ENCODE peak calls at places on chromosomes 16 and 17, in five cellular contexts. One of them, this sample, is unnamed.

GRCh38 chr17:82371333-82372062 is at the start of gene UTS2R:
- DNase-seq in stimulated activated CD4-positive, alpha-beta T cell treated with anti-CD3 and anti-CD28 coated beads, Interleukin-12 subunit alpha, Interleukin-12 subunit beta, amount 100 ng/mL, for 4 hours: no peak
- DNase-seq in effector CD4-positive, alpha-beta T cell: no peak
- DNase-seq in HuH-7.5: peak
- DNase-seq in T-helper 17 cell: peak
- DNase-seq in this sample: no peak

GRCh38 chr16:13611596-13611995 is 308.4 kb upstream of the ERCC4 start:
- DNase-seq in stimulated activated CD4-positive, alpha-beta T cell treated with anti-CD3 and anti-CD28 coated beads, Interleukin-12 subunit alpha, Interleukin-12 subunit beta, amount 100 ng/mL, for 4 hours: no peak
- DNase-seq in effector CD4-positive, alpha-beta T cell: no peak
- DNase-seq in HuH-7.5: no peak
- DNase-seq in T-helper 17 cell: no peak
- DNase-seq in this sample: no peak

GRCh38 chr17:51711581-51711980 is 446.9 kb downstream of the CA10 start:
- DNase-seq in stimulated activated CD4-positive, alpha-beta T cell treated with anti-CD3 and anti-CD28 coated beads, Interleukin-12 subunit alpha, Interleukin-12 subunit beta, amount 100 ng/mL, for 4 hours: no peak
- DNase-seq in effector CD4-positive, alpha-beta T cell: no peak
- DNase-seq in HuH-7.5: no peak
- DNase-seq in T-helper 17 cell: no peak
- DNase-seq in this sample: no peak

GRCh38 chr17:49851387-49852291 is 3.8 kb upstream of the TAC4 start:
- DNase-seq in stimulated activated CD4-positive, alpha-beta T cell treated with anti-CD3 and anti-CD28 coated beads, Interleukin-12 subunit alpha, Interleukin-12 subunit beta, amount 100 ng/mL, for 4 hours: peak
- DNase-seq in effector CD4-positive, alpha-beta T cell: peak
- DNase-seq in HuH-7.5: peak
- DNase-seq in T-helper 17 cell: peak
- DNase-seq in this sample: peak

GRCh38 chr16:49442805-49443204 is 69.2 kb downstream of the C16orf78 start:
- DNase-seq in stimulated activated CD4-positive, alpha-beta T cell treated with anti-CD3 and anti-CD28 coated beads, Interleukin-12 subunit alpha, Interleukin-12 subunit beta, amount 100 ng/mL, for 4 hours: no peak
- DNase-seq in effector CD4-positive, alpha-beta T cell: no peak
- DNase-seq in HuH-7.5: no peak
- DNase-seq in T-helper 17 cell: no peak
- DNase-seq in this sample: no peak

GRCh38 chr17:75105269-75106080 is 4.3 kb upstream of the ARMC7 start:
- DNase-seq in stimulated activated CD4-positive, alpha-beta T cell treated with anti-CD3 and anti-CD28 coated beads, Interleukin-12 subunit alpha, Interleukin-12 subunit beta, amount 100 ng/mL, for 4 hours: no peak
- DNase-seq in effector CD4-positive, alpha-beta T cell: no peak
- DNase-seq in HuH-7.5: peak
- DNase-seq in T-helper 17 cell: no peak
- DNase-seq in this sample: no peak

GRCh38 chr17:81865733-81866439 is 5.3 kb downstream of the ARHGDIA start:
- DNase-seq in stimulated activated CD4-positive, alpha-beta T cell treated with anti-CD3 and anti-CD28 coated beads, Interleukin-12 subunit alpha, Interleukin-12 subunit beta, amount 100 ng/mL, for 4 hours: no peak
- DNase-seq in effector CD4-positive, alpha-beta T cell: no peak
- DNase-seq in HuH-7.5: no peak
- DNase-seq in T-helper 17 cell: no peak
- DNase-seq in this sample: no peak

GRCh38 chr17:71180801-71181385 is 939.9 kb upstream of the SOX9 start:
- DNase-seq in stimulated activated CD4-positive, alpha-beta T cell treated with anti-CD3 and anti-CD28 coated beads, Interleukin-12 subunit alpha, Interleukin-12 subunit beta, amount 100 ng/mL, for 4 hours: no peak
- DNase-seq in effector CD4-positive, alpha-beta T cell: no peak
- DNase-seq in HuH-7.5: no peak
- DNase-seq in T-helper 17 cell: no peak
- DNase-seq in this sample: no peak

GRCh38 chr16:19366384-19366783 is 51.3 kb upstream of the TMC5 start:
- DNase-seq in stimulated activated CD4-positive, alpha-beta T cell treated with anti-CD3 and anti-CD28 coated beads, Interleukin-12 subunit alpha, Interleukin-12 subunit beta, amount 100 ng/mL, for 4 hours: no peak
- DNase-seq in effector CD4-positive, alpha-beta T cell: no peak
- DNase-seq in HuH-7.5: no peak
- DNase-seq in T-helper 17 cell: no peak
- DNase-seq in this sample: no peak

GRCh38 chr17:66347661-66348604 is 45.5 kb downstream of the PRKCA start:
- DNase-seq in stimulated activated CD4-positive, alpha-beta T cell treated with anti-CD3 and anti-CD28 coated beads, Interleukin-12 subunit alpha, Interleukin-12 subunit beta, amount 100 ng/mL, for 4 hours: no peak
- DNase-seq in effector CD4-positive, alpha-beta T cell: no peak
- DNase-seq in HuH-7.5: no peak
- DNase-seq in T-helper 17 cell: no peak
- DNase-seq in this sample: no peak

GRCh38 chr17:50459756-50460155 is 8.9 kb downstream of the CHAD start:
- DNase-seq in stimulated activated CD4-positive, alpha-beta T cell treated with anti-CD3 and anti-CD28 coated beads, Interleukin-12 subunit alpha, Interleukin-12 subunit beta, amount 100 ng/mL, for 4 hours: no peak
- DNase-seq in effector CD4-positive, alpha-beta T cell: no peak
- DNase-seq in HuH-7.5: no peak
- DNase-seq in T-helper 17 cell: no peak
- DNase-seq in this sample: no peak

GRCh38 chr17:80246726-80247125 is 13.9 kb upstream of the RNF213 start:
- DNase-seq in stimulated activated CD4-positive, alpha-beta T cell treated with anti-CD3 and anti-CD28 coated beads, Interleukin-12 subunit alpha, Interleukin-12 subunit beta, amount 100 ng/mL, for 4 hours: no peak
- DNase-seq in effector CD4-positive, alpha-beta T cell: no peak
- DNase-seq in HuH-7.5: no peak
- DNase-seq in T-helper 17 cell: no peak
- DNase-seq in this sample: no peak

GRCh38 chr17:42522798-42523278 is 13.2 kb upstream of the NAGLU start:
- DNase-seq in stimulated activated CD4-positive, alpha-beta T cell treated with anti-CD3 and anti-CD28 coated beads, Interleukin-12 subunit alpha, Interleukin-12 subunit beta, amount 100 ng/mL, for 4 hours: no peak
- DNase-seq in effector CD4-positive, alpha-beta T cell: no peak
- DNase-seq in HuH-7.5: no peak
- DNase-seq in T-helper 17 cell: no peak
- DNase-seq in this sample: no peak

GRCh38 chr17:71975998-71976649 is 144.7 kb upstream of the SOX9 start:
- DNase-seq in stimulated activated CD4-positive, alpha-beta T cell treated with anti-CD3 and anti-CD28 coated beads, Interleukin-12 subunit alpha, Interleukin-12 subunit beta, amount 100 ng/mL, for 4 hours: no peak
- DNase-seq in effector CD4-positive, alpha-beta T cell: no peak
- DNase-seq in HuH-7.5: no peak
- DNase-seq in T-helper 17 cell: no peak
- DNase-seq in this sample: no peak

GRCh38 chr16:19706846-19707245 is 11.2 kb downstream of the KNOP1 start:
- DNase-seq in stimulated activated CD4-positive, alpha-beta T cell treated with anti-CD3 and anti-CD28 coated beads, Interleukin-12 subunit alpha, Interleukin-12 subunit beta, amount 100 ng/mL, for 4 hours: no peak
- DNase-seq in effector CD4-positive, alpha-beta T cell: no peak
- DNase-seq in HuH-7.5: no peak
- DNase-seq in T-helper 17 cell: no peak
- DNase-seq in this sample: no peak

GRCh38 chr16:70651524-70651923 is 5.2 kb downstream of the IL34 start:
- DNase-seq in stimulated activated CD4-positive, alpha-beta T cell treated with anti-CD3 and anti-CD28 coated beads, Interleukin-12 subunit alpha, Interleukin-12 subunit beta, amount 100 ng/mL, for 4 hours: no peak
- DNase-seq in effector CD4-positive, alpha-beta T cell: no peak
- DNase-seq in HuH-7.5: no peak
- DNase-seq in T-helper 17 cell: no peak
- DNase-seq in this sample: no peak

GRCh38 chr17:43768382-43768781 is 9.8 kb upstream of the SOST start:
- DNase-seq in stimulated activated CD4-positive, alpha-beta T cell treated with anti-CD3 and anti-CD28 coated beads, Interleukin-12 subunit alpha, Interleukin-12 subunit beta, amount 100 ng/mL, for 4 hours: no peak
- DNase-seq in effector CD4-positive, alpha-beta T cell: no peak
- DNase-seq in HuH-7.5: no peak
- DNase-seq in T-helper 17 cell: no peak
- DNase-seq in this sample: peak

GRCh38 chr17:31413871-31414589 is 22.6 kb downstream of the RAB11FIP4 start:
- DNase-seq in stimulated activated CD4-positive, alpha-beta T cell treated with anti-CD3 and anti-CD28 coated beads, Interleukin-12 subunit alpha, Interleukin-12 subunit beta, amount 100 ng/mL, for 4 hours: no peak
- DNase-seq in effector CD4-positive, alpha-beta T cell: no peak
- DNase-seq in HuH-7.5: no peak
- DNase-seq in T-helper 17 cell: no peak
- DNase-seq in this sample: no peak

GRCh38 chr17:65519471-65519870 is 42.0 kb downstream of the AXIN2 start:
- DNase-seq in stimulated activated CD4-positive, alpha-beta T cell treated with anti-CD3 and anti-CD28 coated beads, Interleukin-12 subunit alpha, Interleukin-12 subunit beta, amount 100 ng/mL, for 4 hours: no peak
- DNase-seq in effector CD4-positive, alpha-beta T cell: no peak
- DNase-seq in HuH-7.5: no peak
- DNase-seq in T-helper 17 cell: no peak
- DNase-seq in this sample: no peak

GRCh38 chr17:81868674-81869220 is 2.4 kb downstream of the ARHGDIA start:
- DNase-seq in stimulated activated CD4-positive, alpha-beta T cell treated with anti-CD3 and anti-CD28 coated beads, Interleukin-12 subunit alpha, Interleukin-12 subunit beta, amount 100 ng/mL, for 4 hours: peak
- DNase-seq in effector CD4-positive, alpha-beta T cell: no peak
- DNase-seq in HuH-7.5: no peak
- DNase-seq in T-helper 17 cell: no peak
- DNase-seq in this sample: no peak

GRCh38 chr17:50839591-50840310 is 4.4 kb downstream of the WFIKKN2 start:
- DNase-seq in stimulated activated CD4-positive, alpha-beta T cell treated with anti-CD3 and anti-CD28 coated beads, Interleukin-12 subunit alpha, Interleukin-12 subunit beta, amount 100 ng/mL, for 4 hours: no peak
- DNase-seq in effector CD4-positive, alpha-beta T cell: no peak
- DNase-seq in HuH-7.5: no peak
- DNase-seq in T-helper 17 cell: no peak
- DNase-seq in this sample: no peak

GRCh38 chr16:69406780-69407331 is 17.6 kb upstream of the CYB5B start:
- DNase-seq in stimulated activated CD4-positive, alpha-beta T cell treated with anti-CD3 and anti-CD28 coated beads, Interleukin-12 subunit alpha, Interleukin-12 subunit beta, amount 100 ng/mL, for 4 hours: no peak
- DNase-seq in effector CD4-positive, alpha-beta T cell: no peak
- DNase-seq in HuH-7.5: no peak
- DNase-seq in T-helper 17 cell: no peak
- DNase-seq in this sample: no peak

GRCh38 chr16:1119766-1120611 is 23.9 kb upstream of the C1QTNF8 start:
- DNase-seq in stimulated activated CD4-positive, alpha-beta T cell treated with anti-CD3 and anti-CD28 coated beads, Interleukin-12 subunit alpha, Interleukin-12 subunit beta, amount 100 ng/mL, for 4 hours: no peak
- DNase-seq in effector CD4-positive, alpha-beta T cell: no peak
- DNase-seq in HuH-7.5: no peak
- DNase-seq in T-helper 17 cell: no peak
- DNase-seq in this sample: no peak

GRCh38 chr17:21243516-21244303 is 9.5 kb downstream of the NATD1 start:
- DNase-seq in stimulated activated CD4-positive, alpha-beta T cell treated with anti-CD3 and anti-CD28 coated beads, Interleukin-12 subunit alpha, Interleukin-12 subunit beta, amount 100 ng/mL, for 4 hours: no peak
- DNase-seq in effector CD4-positive, alpha-beta T cell: no peak
- DNase-seq in HuH-7.5: no peak
- DNase-seq in T-helper 17 cell: no peak
- DNase-seq in this sample: no peak

GRCh38 chr17:54948380-54948779 is 20.1 kb downstream of the COX11 start:
- DNase-seq in stimulated activated CD4-positive, alpha-beta T cell treated with anti-CD3 and anti-CD28 coated beads, Interleukin-12 subunit alpha, Interleukin-12 subunit beta, amount 100 ng/mL, for 4 hours: no peak
- DNase-seq in effector CD4-positive, alpha-beta T cell: no peak
- DNase-seq in HuH-7.5: no peak
- DNase-seq in T-helper 17 cell: no peak
- DNase-seq in this sample: no peak

GRCh38 chr16:15792563-15792971 is 64.3 kb downstream of the MYH11 start:
- DNase-seq in stimulated activated CD4-positive, alpha-beta T cell treated with anti-CD3 and anti-CD28 coated beads, Interleukin-12 subunit alpha, Interleukin-12 subunit beta, amount 100 ng/mL, for 4 hours: no peak
- DNase-seq in effector CD4-positive, alpha-beta T cell: no peak
- DNase-seq in HuH-7.5: no peak
- DNase-seq in T-helper 17 cell: no peak
- DNase-seq in this sample: no peak

GRCh38 chr16:85686912-85687591 is 1.7 kb downstream of the GINS2 start:
- DNase-seq in stimulated activated CD4-positive, alpha-beta T cell treated with anti-CD3 and anti-CD28 coated beads, Interleukin-12 subunit alpha, Interleukin-12 subunit beta, amount 100 ng/mL, for 4 hours: no peak
- DNase-seq in effector CD4-positive, alpha-beta T cell: no peak
- DNase-seq in HuH-7.5: no peak
- DNase-seq in T-helper 17 cell: no peak
- DNase-seq in this sample: no peak

GRCh38 chr17:62700964-62701705 is 73.7 kb downstream of the MRC2 start:
- DNase-seq in stimulated activated CD4-positive, alpha-beta T cell treated with anti-CD3 and anti-CD28 coated beads, Interleukin-12 subunit alpha, Interleukin-12 subunit beta, amount 100 ng/mL, for 4 hours: no peak
- DNase-seq in effector CD4-positive, alpha-beta T cell: no peak
- DNase-seq in HuH-7.5: no peak
- DNase-seq in T-helper 17 cell: no peak
- DNase-seq in this sample: peak

GRCh38 chr17:56834380-56835258 is 668 bp downstream of the DGKE start:
- DNase-seq in stimulated activated CD4-positive, alpha-beta T cell treated with anti-CD3 and anti-CD28 coated beads, Interleukin-12 subunit alpha, Interleukin-12 subunit beta, amount 100 ng/mL, for 4 hours: peak
- DNase-seq in effector CD4-positive, alpha-beta T cell: peak
- DNase-seq in HuH-7.5: no peak
- DNase-seq in T-helper 17 cell: peak
- DNase-seq in this sample: peak

GRCh38 chr17:65629234-65629690 is 67.8 kb upstream of the AXIN2 start:
- DNase-seq in stimulated activated CD4-positive, alpha-beta T cell treated with anti-CD3 and anti-CD28 coated beads, Interleukin-12 subunit alpha, Interleukin-12 subunit beta, amount 100 ng/mL, for 4 hours: no peak
- DNase-seq in effector CD4-positive, alpha-beta T cell: no peak
- DNase-seq in HuH-7.5: no peak
- DNase-seq in T-helper 17 cell: no peak
- DNase-seq in this sample: no peak

GRCh38 chr17:29078183-29079045 is 35.5 kb downstream of the PIPOX start:
- DNase-seq in stimulated activated CD4-positive, alpha-beta T cell treated with anti-CD3 and anti-CD28 coated beads, Interleukin-12 subunit alpha, Interleukin-12 subunit beta, amount 100 ng/mL, for 4 hours: no peak
- DNase-seq in effector CD4-positive, alpha-beta T cell: no peak
- DNase-seq in HuH-7.5: no peak
- DNase-seq in T-helper 17 cell: no peak
- DNase-seq in this sample: no peak

GRCh38 chr16:17437142-17437720 is 33.5 kb downstream of the XYLT1 start:
- DNase-seq in stimulated activated CD4-positive, alpha-beta T cell treated with anti-CD3 and anti-CD28 coated beads, Interleukin-12 subunit alpha, Interleukin-12 subunit beta, amount 100 ng/mL, for 4 hours: no peak
- DNase-seq in effector CD4-positive, alpha-beta T cell: no peak
- DNase-seq in HuH-7.5: no peak
- DNase-seq in T-helper 17 cell: no peak
- DNase-seq in this sample: no peak

GRCh38 chr16:31700530-31701388 is 172.8 kb upstream of the ZNF267 start:
- DNase-seq in stimulated activated CD4-positive, alpha-beta T cell treated with anti-CD3 and anti-CD28 coated beads, Interleukin-12 subunit alpha, Interleukin-12 subunit beta, amount 100 ng/mL, for 4 hours: peak
- DNase-seq in effector CD4-positive, alpha-beta T cell: peak
- DNase-seq in HuH-7.5: no peak
- DNase-seq in T-helper 17 cell: peak
- DNase-seq in this sample: no peak

GRCh38 chr16:50326835-50327465 is 41.8 kb downstream of the BRD7 start:
- DNase-seq in stimulated activated CD4-positive, alpha-beta T cell treated with anti-CD3 and anti-CD28 coated beads, Interleukin-12 subunit alpha, Interleukin-12 subunit beta, amount 100 ng/mL, for 4 hours: peak
- DNase-seq in effector CD4-positive, alpha-beta T cell: peak
- DNase-seq in HuH-7.5: no peak
- DNase-seq in T-helper 17 cell: no peak
- DNase-seq in this sample: no peak

GRCh38 chr17:43810226-43810715 is 22.7 kb downstream of the MPP3 start:
- DNase-seq in stimulated activated CD4-positive, alpha-beta T cell treated with anti-CD3 and anti-CD28 coated beads, Interleukin-12 subunit alpha, Interleukin-12 subunit beta, amount 100 ng/mL, for 4 hours: no peak
- DNase-seq in effector CD4-positive, alpha-beta T cell: no peak
- DNase-seq in HuH-7.5: no peak
- DNase-seq in T-helper 17 cell: no peak
- DNase-seq in this sample: no peak

GRCh38 chr16:67164599-67165061 is at the start of gene HSF4:
- DNase-seq in stimulated activated CD4-positive, alpha-beta T cell treated with anti-CD3 and anti-CD28 coated beads, Interleukin-12 subunit alpha, Interleukin-12 subunit beta, amount 100 ng/mL, for 4 hours: no peak
- DNase-seq in effector CD4-positive, alpha-beta T cell: no peak
- DNase-seq in HuH-7.5: peak
- DNase-seq in T-helper 17 cell: no peak
- DNase-seq in this sample: no peak